ENCODE peak calls at places on chromosomes 2 and 18, in eight cellular contexts. F is psoas muscle, C is small intestine, L is neural progenitor cell, K is Peyer's patch, U is mesendoderm, Z is left ventricle myocardium inferior, A is neuronal stem cell. I is an unnamed sample. For H3K4me1, the result is how much of the 10 kb centered on the place peaks cover.

GRCh38 chr18:75207298-75208054 is 1.5 kb downstream of the PTGR3 start:
- DNase-seq in F (no peak), U (peak), Z (no peak), A (peak), L (peak), K (peak), C (peak), I (no peak)

GRCh38 chr2:71583876-71584275 is 130.5 kb downstream of the DYSF start:
- DNase-seq in F (peak), L (no peak), K (no peak), C (no peak), A (no peak), U (no peak), Z (no peak), I (no peak)

GRCh38 chr18:48326901-48327675 is 82.1 kb downstream of the ZBTB7C start:
- DNase-seq in Z (no peak), F (no peak), A (no peak), U (no peak), C (no peak), K (no peak), L (no peak), I (no peak)

GRCh38 chr18:14025306-14025940 is 106.8 kb downstream of the ZNF519 start:
- DNase-seq in Z (no peak), C (peak), U (no peak), L (no peak), A (no peak), K (no peak), F (no peak), I (no peak)

GRCh38 chr18:48829443-48830149 is 121.2 kb downstream of the SMAD7 start:
- DNase-seq in A (no peak), Z (no peak), K (peak), C (no peak), U (peak), F (peak), L (peak), I (no peak)

GRCh38 chr2:47225061-47225783 is 70.1 kb upstream of the STPG4 start:
- DNase-seq in L (no peak), U (peak), C (peak), Z (peak), A (no peak), F (peak), K (peak), I (peak)

GRCh38 chr2:102386867-102387541 is 31.4 kb downstream of the IL18R1 start:
- DNase-seq in F (no peak), U (no peak), L (no peak), Z (no peak), K (no peak), C (no peak), A (no peak), I (no peak)

GRCh38 chr2:39593439-39594393 is 72.0 kb upstream of the TMEM178A start:
- DNase-seq in L (peak), U (peak), K (no peak), A (peak), C (peak), F (no peak), Z (no peak), I (peak)

GRCh38 chr2:217972490-217972889 is 30.3 kb downstream of the TNS1 start:
- DNase-seq in U (no peak), Z (no peak), C (no peak), L (peak), A (no peak), K (peak), F (peak), I (no peak)

GRCh38 chr18:61666876-61667590 is 225.8 kb downstream of the RNF152 start:
- DNase-seq in Z (no peak), L (no peak), A (no peak), C (no peak), U (peak), K (no peak), F (no peak), I (no peak)

GRCh38 chr2:51722311-51722710 is 690.4 kb upstream of the NRXN1 start:
- DNase-seq in F (no peak), K (no peak), A (no peak), L (no peak), Z (no peak), U (no peak), C (no peak), I (no peak)

GRCh38 chr2:70344195-70344594 is 42.3 kb upstream of the FAM136A start:
- DNase-seq in K (no peak), C (no peak), A (no peak), Z (no peak), F (no peak), U (no peak), L (no peak), I (no peak)

DNA sequence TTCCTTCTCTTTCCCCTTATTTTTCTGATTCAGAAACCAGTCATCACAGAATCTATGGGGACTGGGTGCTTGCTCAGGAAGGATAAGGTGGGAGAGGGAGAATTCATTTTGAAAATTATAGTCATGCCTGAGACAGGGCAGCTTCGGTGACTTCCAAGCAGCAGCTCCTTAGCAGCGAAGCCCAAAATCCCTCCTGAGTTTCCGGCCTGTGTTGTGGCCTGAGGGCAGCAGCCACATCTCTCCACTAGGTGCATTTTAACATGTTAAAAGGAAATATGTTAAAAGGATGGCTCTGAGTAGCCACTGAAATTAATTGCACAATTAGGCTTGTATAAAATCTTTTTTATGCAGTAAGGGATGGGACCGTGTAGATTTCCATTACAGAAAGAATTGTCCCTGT is 207.0 kb upstream of the RAB12 start:
- DNase-seq in Z (no peak), F (no peak), K (no peak), L (no peak), A (no peak), U (peak), C (no peak), I (no peak)
- H3K27ac ChIP-seq in Z (no peak), F (no peak), K (no peak), L (no peak), A (no peak), U (no peak), C (no peak), I (no peak)

GRCh38 chr18:6757966-6758365 is 28.4 kb downstream of the ARHGAP28 start:
- DNase-seq in Z (no peak), U (peak), K (no peak), F (no peak), A (no peak), C (no peak), L (no peak), I (peak)
- H3K4me3 ChIP-seq in Z (no peak), U (no peak), K (no peak), F (no peak), A (no peak), C (no peak), L (no peak), I (peak)

DNA sequence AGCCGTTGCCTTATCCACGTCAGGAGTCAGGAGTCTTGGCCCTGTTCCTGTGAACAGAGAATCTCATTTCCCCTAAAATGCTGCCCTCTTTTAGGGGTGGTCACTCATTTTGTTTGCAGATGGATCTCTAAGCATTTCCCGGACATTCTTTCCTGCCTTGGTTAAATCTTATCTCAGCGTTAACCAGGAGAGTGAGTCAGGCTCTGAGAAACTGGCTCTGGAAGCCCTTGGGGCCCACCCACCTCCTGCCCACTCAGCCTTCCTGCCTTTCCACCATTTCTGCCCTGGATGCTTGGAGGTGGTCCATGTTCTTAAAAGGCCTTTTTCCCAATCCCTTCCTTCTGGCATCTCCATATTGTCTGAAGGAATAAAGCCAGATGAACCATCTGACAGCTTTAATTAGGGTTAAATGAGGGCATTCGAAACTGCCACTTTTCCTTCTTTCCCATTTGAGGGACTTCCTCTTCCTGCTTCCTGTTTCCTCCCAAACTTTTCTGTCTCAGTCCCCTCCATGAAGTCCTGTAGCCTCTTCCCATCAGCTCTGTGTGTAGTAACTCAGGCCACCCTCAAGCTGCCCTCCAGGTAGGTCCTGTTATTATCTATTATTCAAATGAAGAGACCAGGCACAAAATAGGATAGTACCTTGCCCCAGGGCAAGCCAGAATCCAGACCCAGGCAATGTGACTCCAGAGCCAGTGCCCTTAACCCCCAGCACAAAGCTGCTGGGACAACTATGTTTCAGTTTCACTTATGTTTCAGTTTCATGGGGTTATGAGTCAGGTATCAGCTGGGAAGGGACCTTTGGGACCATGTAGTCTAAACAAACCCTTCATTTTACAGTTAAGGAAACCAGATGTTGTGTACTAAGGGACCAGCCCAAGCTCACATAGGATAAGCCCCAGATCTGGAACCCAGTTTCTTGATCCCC is 9.7 kb downstream of the HK2 start:
- DNase-seq in C (peak), Z (no peak), L (no peak), F (no peak), U (peak), A (no peak), K (peak), I (no peak)
- H3K4me1 ChIP-seq in C (under half), Z (half or more), L (under half), F (half or more), U (under half), A (under half), K (under half), I (under half)

GRCh38 chr2:128494640-128495321 is 176.1 kb upstream of the HS6ST1 start:
- DNase-seq in F (no peak), Z (no peak), U (no peak), A (no peak), C (no peak), L (no peak), K (no peak), I (no peak)

GRCh38 chr2:128495996-128496547 is 177.4 kb upstream of the HS6ST1 start:
- DNase-seq in Z (no peak), A (no peak), F (no peak), K (no peak), U (no peak), C (no peak), L (no peak), I (no peak)

GRCh38 chr2:128492966-128493811 is 174.5 kb upstream of the HS6ST1 start:
- DNase-seq in L (no peak), Z (no peak), F (no peak), C (no peak), K (no peak), A (no peak), U (no peak), I (no peak)

GRCh38 chr2:128493880-128494279 is 175.2 kb upstream of the HS6ST1 start:
- DNase-seq in C (no peak), Z (no peak), L (no peak), F (no peak), A (no peak), K (no peak), U (no peak), I (no peak)

GRCh38 chr2:128494307-128494639 is 175.6 kb upstream of the HS6ST1 start:
- DNase-seq in F (no peak), L (no peak), Z (no peak), U (no peak), K (no peak), A (no peak), C (no peak), I (no peak)
- H3K27ac ChIP-seq in F (no peak), L (no peak), Z (peak), U (no peak), K (no peak), A (no peak), C (no peak), I (no peak)

GRCh38 chr2:143193121-143193520 is 63.9 kb downstream of the ARHGAP15 start:
- DNase-seq in U (no peak), K (no peak), A (no peak), L (no peak), C (no peak), F (no peak), Z (no peak), I (no peak)
- H3K4me3 ChIP-seq in U (no peak), K (no peak), A (no peak), L (no peak), C (no peak), F (no peak), Z (no peak), I (no peak)

DNA sequence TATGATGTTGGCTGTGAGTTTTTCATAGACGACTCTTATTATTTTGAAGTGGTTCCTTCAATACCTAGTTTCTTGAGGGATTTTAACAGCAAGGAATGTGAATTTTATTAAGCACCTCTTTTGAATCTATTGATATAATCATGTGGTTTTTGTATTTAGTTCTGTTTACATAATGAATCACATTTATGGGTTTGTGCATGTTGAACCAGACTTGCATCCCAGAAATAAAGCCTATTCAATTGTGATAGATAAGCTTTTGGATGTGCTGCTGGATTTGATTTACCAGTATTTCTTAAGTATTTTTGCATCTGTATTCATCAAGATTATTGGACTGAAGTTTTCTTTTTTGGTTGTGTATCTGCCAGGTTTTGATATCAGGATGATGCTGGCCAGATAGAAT is 131.6 kb upstream of the SCN7A start:
- DNase-seq in C (no peak), K (no peak), F (no peak), A (no peak), U (no peak), Z (no peak), L (no peak), I (no peak)
- H3K4me1 ChIP-seq in C (under half), K (under half), F (under half), A (under half), U (under half), Z (under half), L (under half), I (under half)